ENCODE peak calls at places on chromosomes 4 and X, in ten cellular contexts. One of them, this sample, is unnamed.

GRCh38 chr4:119498520-119498919 is 130.1 kb downstream of the PDE5A start:
- DNase-seq in tibial nerve: peak; percentile 11
- DNase-seq in spleen: peak; percentile 57
- DNase-seq in adrenal gland: peak; percentile 59
- DNase-seq in HCT116: no peak
- DNase-seq in right lobe of liver: no peak
- DNase-seq in sigmoid colon: peak; percentile 75
- DNase-seq in esophagus muscularis mucosa: no peak
- DNase-seq in heart left ventricle: no peak
- DNase-seq in stomach: no peak
- DNase-seq in this sample: no peak

GRCh38 chr4:118124977-118125376 is 90.7 kb downstream of the NDST3 start:
- DNase-seq in spleen: no peak
- DNase-seq in sigmoid colon: no peak
- DNase-seq in right lobe of liver: no peak
- DNase-seq in heart left ventricle: no peak
- DNase-seq in stomach: no peak
- DNase-seq in adrenal gland: no peak
- DNase-seq in esophagus muscularis mucosa: no peak
- DNase-seq in tibial nerve: no peak
- DNase-seq in HCT116: no peak
- DNase-seq in this sample: no peak

GRCh38 chrX:94645727-94646126 is 971.7 kb downstream of the FAM133A start:
- DNase-seq in adrenal gland: no peak
- DNase-seq in HCT116: no peak
- DNase-seq in stomach: no peak
- DNase-seq in tibial nerve: no peak
- DNase-seq in spleen: no peak
- DNase-seq in right lobe of liver: no peak
- DNase-seq in heart left ventricle: no peak
- DNase-seq in esophagus muscularis mucosa: no peak
- DNase-seq in sigmoid colon: no peak
- DNase-seq in this sample: no peak

GRCh38 chrX:36867143-36867542 is 141.0 kb upstream of the FAM47C start:
- DNase-seq in sigmoid colon: no peak
- DNase-seq in stomach: no peak
- DNase-seq in right lobe of liver: no peak
- DNase-seq in HCT116: no peak
- DNase-seq in spleen: no peak
- DNase-seq in adrenal gland: no peak
- DNase-seq in tibial nerve: peak; percentile 16
- DNase-seq in esophagus muscularis mucosa: no peak
- DNase-seq in heart left ventricle: no peak
- DNase-seq in this sample: no peak

GRCh38 chr4:78557841-78558240 is 6.3 kb downstream of the ANXA3 start:
- DNase-seq in right lobe of liver: no peak
- DNase-seq in spleen: no peak
- DNase-seq in HCT116: no peak
- DNase-seq in stomach: no peak
- DNase-seq in adrenal gland: no peak
- DNase-seq in esophagus muscularis mucosa: no peak
- DNase-seq in heart left ventricle: no peak
- DNase-seq in tibial nerve: no peak
- DNase-seq in sigmoid colon: no peak
- DNase-seq in this sample: no peak

GRCh38 chrX:152646961-152647360 is 9.3 kb downstream of the GABRQ start:
- DNase-seq in heart left ventricle: no peak
- DNase-seq in sigmoid colon: no peak
- DNase-seq in stomach: no peak
- DNase-seq in adrenal gland: no peak
- DNase-seq in HCT116: no peak
- DNase-seq in spleen: no peak
- DNase-seq in esophagus muscularis mucosa: peak; percentile 21
- DNase-seq in tibial nerve: no peak
- DNase-seq in right lobe of liver: no peak
- DNase-seq in this sample: no peak

GRCh38 chrX:101617211-101618191 is at the start of gene ARMCX6:
- DNase-seq in stomach: peak; percentile 75
- DNase-seq in right lobe of liver: peak; percentile 73
- DNase-seq in esophagus muscularis mucosa: peak; percentile 93
- DNase-seq in heart left ventricle: peak; percentile 83
- DNase-seq in adrenal gland: peak; percentile 80
- DNase-seq in HCT116: peak; percentile 40
- DNase-seq in sigmoid colon: peak; percentile 92
- DNase-seq in spleen: peak; percentile 93
- DNase-seq in tibial nerve: peak; percentile 70
- DNase-seq in this sample: peak; percentile 77

GRCh38 chr4:48269861-48270515 is 350 bp upstream of the TEC start:
- DNase-seq in stomach: peak; percentile 96
- DNase-seq in heart left ventricle: peak; percentile 96
- DNase-seq in tibial nerve: peak; percentile 85
- DNase-seq in adrenal gland: peak; percentile 96
- DNase-seq in HCT116: peak; percentile 88
- DNase-seq in spleen: peak; percentile 99
- DNase-seq in sigmoid colon: peak; percentile 95
- DNase-seq in right lobe of liver: peak; percentile 98
- DNase-seq in esophagus muscularis mucosa: peak; percentile 97
- DNase-seq in this sample: peak; percentile 96

DNA sequence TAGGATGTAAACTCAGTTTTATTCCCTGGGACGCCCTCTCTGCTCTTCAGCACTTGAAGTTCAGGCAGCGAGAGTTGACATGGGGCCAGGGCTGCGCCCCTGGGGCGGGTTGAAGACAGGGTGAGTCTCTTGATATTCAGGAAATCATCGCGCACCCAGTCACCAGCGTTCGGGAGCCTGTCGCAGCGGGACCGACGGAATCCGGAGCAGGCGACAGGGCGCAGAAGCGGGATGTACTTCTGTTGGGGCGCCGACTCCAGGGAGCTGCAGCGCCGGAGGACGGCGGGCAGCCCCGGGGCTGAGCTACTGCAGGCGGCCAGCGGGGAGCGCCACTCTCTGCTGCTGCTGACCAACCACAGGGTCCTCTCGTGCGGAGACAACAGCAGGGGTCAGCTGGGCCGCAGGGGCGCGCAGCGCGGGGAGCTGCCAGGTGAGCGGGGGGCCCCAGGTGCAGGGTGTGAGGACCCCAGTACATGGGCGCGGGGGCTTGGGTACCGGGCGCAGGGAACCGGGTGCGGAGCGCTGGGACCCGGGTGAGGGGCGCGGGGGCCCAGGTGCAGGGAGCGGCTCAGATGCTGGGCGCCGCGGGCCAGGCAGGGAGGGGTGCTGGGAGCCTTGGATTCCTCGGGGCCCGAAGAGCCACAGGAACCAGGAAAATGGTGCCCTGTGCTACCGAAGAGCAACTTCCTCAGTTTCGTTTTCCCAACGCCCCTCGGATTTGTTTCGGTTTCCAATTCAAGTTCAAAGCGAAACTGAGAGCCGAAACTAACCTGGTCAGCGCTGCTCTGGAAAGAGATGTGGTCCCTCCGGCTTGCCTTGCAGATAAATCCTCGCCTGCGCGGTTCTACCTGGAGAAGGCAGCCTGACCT is at the start of gene HERC6:
- DNase-seq in sigmoid colon: peak; percentile 89
- DNase-seq in stomach: peak; percentile 81
- DNase-seq in right lobe of liver: peak; percentile 85
- DNase-seq in adrenal gland: peak; percentile 85
- DNase-seq in spleen: peak; percentile 94
- DNase-seq in esophagus muscularis mucosa: no peak
- DNase-seq in HCT116: peak; percentile 70
- DNase-seq in heart left ventricle: peak; percentile 89
- DNase-seq in tibial nerve: peak; percentile 71
- DNase-seq in this sample: peak; percentile 83
- TF ChIP-seq POLR2A in sigmoid colon: no peak
- TF ChIP-seq POLR2A in stomach: no peak
- TF ChIP-seq POLR2A in right lobe of liver: peak; percentile 13
- TF ChIP-seq POLR2A in adrenal gland: no peak
- TF ChIP-seq POLR2A in spleen: peak; percentile 5
- TF ChIP-seq POLR2A in esophagus muscularis mucosa: no peak
- TF ChIP-seq POLR2A in HCT116: no peak
- TF ChIP-seq POLR2A in heart left ventricle: no peak
- TF ChIP-seq POLR2A in tibial nerve: no peak
- TF ChIP-seq POLR2A in this sample: peak; percentile 69

DNA sequence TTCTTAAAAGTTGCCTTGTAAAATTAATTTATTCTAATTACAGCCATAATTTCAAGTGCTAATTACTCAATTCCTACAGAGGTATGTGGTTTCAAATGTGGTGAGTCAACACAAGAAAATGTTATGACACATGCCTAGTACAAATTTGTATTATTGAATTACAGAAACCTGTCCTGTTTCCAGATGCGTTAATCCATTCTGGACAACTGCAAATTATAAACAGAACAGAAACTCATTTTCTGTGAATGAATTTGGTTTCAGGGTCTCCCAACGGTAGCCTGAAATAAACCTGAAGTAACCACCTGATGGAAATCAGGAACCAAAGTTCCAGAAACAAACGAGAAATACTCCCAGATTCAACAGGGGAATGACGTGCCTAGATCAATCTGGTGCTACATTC is 328.6 kb upstream of the F9 start:
- DNase-seq in right lobe of liver: no peak
- DNase-seq in tibial nerve: no peak
- DNase-seq in stomach: no peak
- DNase-seq in sigmoid colon: no peak
- DNase-seq in adrenal gland: no peak
- DNase-seq in spleen: no peak
- DNase-seq in esophagus muscularis mucosa: no peak
- DNase-seq in heart left ventricle: no peak
- DNase-seq in HCT116: no peak
- DNase-seq in this sample: no peak
- H3K9me3 ChIP-seq in right lobe of liver: no peaks in the 10 kb centered on the region
- H3K9me3 ChIP-seq in tibial nerve: no peaks in the 10 kb centered on the region
- H3K9me3 ChIP-seq in stomach: peaks cover 5% of the 10 kb centered on the region
- H3K9me3 ChIP-seq in sigmoid colon: no peaks in the 10 kb centered on the region
- H3K9me3 ChIP-seq in adrenal gland: no peaks in the 10 kb centered on the region
- H3K9me3 ChIP-seq in spleen: no peaks in the 10 kb centered on the region
- H3K9me3 ChIP-seq in esophagus muscularis mucosa: no peaks in the 10 kb centered on the region
- H3K9me3 ChIP-seq in heart left ventricle: peaks cover 4% of the 10 kb centered on the region
- H3K9me3 ChIP-seq in HCT116: no peaks in the 10 kb centered on the region
- H3K9me3 ChIP-seq in this sample: no peaks in the 10 kb centered on the region

GRCh38 chr4:99459546-99460042 is 24.5 kb upstream of the ADH7 start:
- DNase-seq in adrenal gland: no peak
- DNase-seq in stomach: no peak
- DNase-seq in HCT116: no peak
- DNase-seq in spleen: no peak
- DNase-seq in esophagus muscularis mucosa: no peak
- DNase-seq in tibial nerve: no peak
- DNase-seq in sigmoid colon: no peak
- DNase-seq in right lobe of liver: peak; percentile 46
- DNase-seq in heart left ventricle: no peak
- DNase-seq in this sample: no peak

GRCh38 chr4:99458911-99459447 is 23.8 kb upstream of the ADH7 start:
- DNase-seq in stomach: no peak
- DNase-seq in HCT116: no peak
- DNase-seq in esophagus muscularis mucosa: no peak
- DNase-seq in spleen: no peak
- DNase-seq in heart left ventricle: no peak
- DNase-seq in right lobe of liver: no peak
- DNase-seq in sigmoid colon: no peak
- DNase-seq in adrenal gland: no peak
- DNase-seq in tibial nerve: no peak
- DNase-seq in this sample: no peak

GRCh38 chr4:99461623-99462401 is 26.7 kb upstream of the ADH7 start:
- DNase-seq in tibial nerve: no peak
- DNase-seq in spleen: no peak
- DNase-seq in esophagus muscularis mucosa: no peak
- DNase-seq in HCT116: no peak
- DNase-seq in right lobe of liver: peak; percentile 84
- DNase-seq in adrenal gland: no peak
- DNase-seq in heart left ventricle: no peak
- DNase-seq in sigmoid colon: no peak
- DNase-seq in stomach: no peak
- DNase-seq in this sample: no peak

GRCh38 chr4:99463566-99463965 is 28.4 kb upstream of the ADH7 start:
- DNase-seq in sigmoid colon: no peak
- DNase-seq in right lobe of liver: no peak
- DNase-seq in tibial nerve: no peak
- DNase-seq in stomach: no peak
- DNase-seq in heart left ventricle: no peak
- DNase-seq in spleen: no peak
- DNase-seq in HCT116: no peak
- DNase-seq in adrenal gland: no peak
- DNase-seq in esophagus muscularis mucosa: no peak
- DNase-seq in this sample: no peak

DNA sequence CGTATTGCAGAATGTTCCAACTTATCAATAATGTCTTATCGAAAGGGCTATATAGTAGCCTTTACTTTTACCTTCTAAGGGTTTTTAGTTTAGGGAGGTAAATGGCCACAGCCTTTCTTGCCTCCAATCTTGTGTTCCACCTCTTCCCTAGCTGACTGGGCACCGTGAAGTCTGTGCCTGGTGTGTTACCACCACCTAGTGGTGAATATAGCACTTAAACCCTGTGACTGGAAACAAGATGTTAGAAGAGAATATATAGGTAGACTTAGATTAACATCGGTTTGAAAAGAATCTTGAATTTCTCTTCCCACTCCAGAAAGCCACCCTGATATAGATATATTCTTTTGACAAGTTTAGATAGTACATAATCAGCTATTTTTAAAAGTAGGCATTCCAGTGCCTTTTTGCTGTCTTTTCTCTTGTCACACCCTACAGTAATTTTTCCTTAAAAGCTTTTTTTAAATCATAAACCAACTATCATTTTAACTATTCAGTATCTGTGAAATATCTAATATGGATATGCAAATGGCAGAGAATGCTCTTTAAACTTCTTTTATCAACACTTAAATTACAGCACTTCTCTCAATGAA is 27.8 kb upstream of the ADH7 start:
- DNase-seq in spleen: peak; percentile 69
- DNase-seq in HCT116: peak; percentile 57
- DNase-seq in adrenal gland: peak; percentile 45
- DNase-seq in right lobe of liver: peak; percentile 68
- DNase-seq in esophagus muscularis mucosa: no peak
- DNase-seq in stomach: peak; percentile 65
- DNase-seq in sigmoid colon: peak; percentile 80
- DNase-seq in heart left ventricle: no peak
- DNase-seq in tibial nerve: peak; percentile 53
- DNase-seq in this sample: peak; percentile 70
- TF ChIP-seq POLR2A in spleen: no peak
- TF ChIP-seq POLR2A in HCT116: no peak
- TF ChIP-seq POLR2A in adrenal gland: no peak
- TF ChIP-seq POLR2A in right lobe of liver: no peak
- TF ChIP-seq POLR2A in esophagus muscularis mucosa: no peak
- TF ChIP-seq POLR2A in stomach: no peak
- TF ChIP-seq POLR2A in sigmoid colon: no peak
- TF ChIP-seq POLR2A in heart left ventricle: no peak
- TF ChIP-seq POLR2A in tibial nerve: no peak
- TF ChIP-seq POLR2A in this sample: no peak

GRCh38 chr4:29320947-29321583 is 1399.1 kb upstream of the PCDH7 start:
- DNase-seq in right lobe of liver: no peak
- DNase-seq in stomach: no peak
- DNase-seq in heart left ventricle: no peak
- DNase-seq in adrenal gland: no peak
- DNase-seq in HCT116: no peak
- DNase-seq in spleen: no peak
- DNase-seq in tibial nerve: no peak
- DNase-seq in sigmoid colon: no peak
- DNase-seq in esophagus muscularis mucosa: no peak
- DNase-seq in this sample: no peak

GRCh38 chr4:29326816-29327215 is 1393.4 kb upstream of the PCDH7 start:
- DNase-seq in esophagus muscularis mucosa: no peak
- DNase-seq in spleen: no peak
- DNase-seq in tibial nerve: no peak
- DNase-seq in right lobe of liver: no peak
- DNase-seq in HCT116: no peak
- DNase-seq in heart left ventricle: no peak
- DNase-seq in stomach: no peak
- DNase-seq in sigmoid colon: no peak
- DNase-seq in adrenal gland: no peak
- DNase-seq in this sample: no peak

DNA sequence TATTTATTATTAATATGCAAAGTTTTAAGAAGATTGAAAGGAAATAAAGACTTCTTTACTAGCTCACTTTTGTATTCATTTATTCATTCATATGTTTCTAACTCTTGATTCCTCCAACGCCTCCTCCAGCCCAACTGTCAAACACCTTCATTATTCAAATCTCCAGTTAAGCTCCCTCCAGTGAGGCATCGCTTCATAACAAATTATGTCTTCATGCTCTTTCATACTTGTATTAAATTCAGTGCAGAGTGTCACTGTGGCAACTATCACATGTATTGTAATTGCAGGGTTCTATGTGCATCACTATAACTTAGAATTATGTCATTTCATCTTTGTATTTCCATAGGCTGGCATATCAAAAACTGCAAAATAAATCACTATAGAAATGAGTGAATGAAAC is 1394.2 kb upstream of the PCDH7 start:
- DNase-seq in adrenal gland: no peak
- DNase-seq in right lobe of liver: no peak
- DNase-seq in tibial nerve: no peak
- DNase-seq in HCT116: no peak
- DNase-seq in heart left ventricle: no peak
- DNase-seq in stomach: no peak
- DNase-seq in spleen: no peak
- DNase-seq in sigmoid colon: no peak
- DNase-seq in esophagus muscularis mucosa: no peak
- DNase-seq in this sample: no peak
- H3K9me3 ChIP-seq in adrenal gland: no peaks in the 10 kb centered on the region
- H3K9me3 ChIP-seq in right lobe of liver: no peaks in the 10 kb centered on the region
- H3K9me3 ChIP-seq in tibial nerve: no peaks in the 10 kb centered on the region
- H3K9me3 ChIP-seq in HCT116: no peaks in the 10 kb centered on the region
- H3K9me3 ChIP-seq in heart left ventricle: no peaks in the 10 kb centered on the region
- H3K9me3 ChIP-seq in stomach: no peaks in the 10 kb centered on the region
- H3K9me3 ChIP-seq in spleen: no peaks in the 10 kb centered on the region
- H3K9me3 ChIP-seq in sigmoid colon: no peaks in the 10 kb centered on the region
- H3K9me3 ChIP-seq in esophagus muscularis mucosa: no peaks in the 10 kb centered on the region
- H3K9me3 ChIP-seq in this sample: no peaks in the 10 kb centered on the region